ENCODE peak calls at places on chromosomes 2 and 18, in five cellular contexts. N, S, W, R and Y are unnamed samples.

GRCh38 chr2:30807249-30807648 is at the start of gene CAPN13:
- DNase-seq in N (no peak), R (peak), W (no peak), S (no peak), Y (no peak)

GRCh38 chr2:65390134-65390533 is 42.3 kb downstream of the SPRED2 start:
- DNase-seq in W (no peak), R (no peak), S (peak), N (no peak), Y (no peak)

GRCh38 chr2:10584843-10585475 is 104.8 kb downstream of the NOL10 start:
- DNase-seq in N (peak), S (no peak), R (peak), W (peak), Y (no peak)

GRCh38 chr2:190467575-190468083 is 59.5 kb downstream of the MFSD6 start:
- DNase-seq in W (peak), R (no peak), N (peak), S (no peak), Y (no peak)

GRCh38 chr18:27921904-27922541 is 254.9 kb downstream of the CDH2 start:
- DNase-seq in W (peak), R (peak), N (peak), S (no peak), Y (no peak)

GRCh38 chr2:196284901-196285589 is 113.7 kb upstream of the STK17B start:
- DNase-seq in N (no peak), W (peak), R (no peak), S (no peak), Y (no peak)

GRCh38 chr2:182444806-182445205 is 18.0 kb upstream of the PDE1A start:
- DNase-seq in S (no peak), R (peak), W (peak), N (peak), Y (no peak)

GRCh38 chr18:55953326-55953725 is 365.3 kb upstream of the TCF4 start:
- DNase-seq in S (no peak), W (no peak), R (no peak), N (no peak), Y (no peak)

GRCh38 chr18:76621782-76622495 is 126.9 kb upstream of the ZNF516 start:
- DNase-seq in S (no peak), N (peak), R (no peak), W (peak), Y (no peak)

GRCh38 chr2:19844750-19845149 is 57.0 kb downstream of the TTC32 start:
- DNase-seq in R (no peak), N (no peak), S (no peak), W (no peak), Y (peak)

GRCh38 chr18:11387880-11388279 is 221.5 kb upstream of the SLC35G4 start:
- DNase-seq in N (peak), R (peak), S (no peak), W (peak), Y (no peak)

GRCh38 chr2:2743164-2743571 is 412.1 kb upstream of the MYT1L start:
- DNase-seq in S (peak), N (peak), R (no peak), W (peak), Y (no peak)

GRCh38 chr2:128310761-128311160 is 7.9 kb downstream of the HS6ST1 start:
- DNase-seq in N (no peak), W (no peak), R (no peak), S (no peak), Y (no peak)

GRCh38 chr2:207930747-207931146 is 94.6 kb downstream of the PLEKHM3 start:
- DNase-seq in S (no peak), N (no peak), R (no peak), W (no peak), Y (no peak)

GRCh38 chr18:35998967-35999366 is 26.5 kb downstream of the RMP24 start:
- DNase-seq in N (peak), S (no peak), R (peak), W (peak), Y (no peak)

GRCh38 chr2:95389256-95390119 is 13.0 kb upstream of the FAHD2A start:
- DNase-seq in N (peak), R (peak), S (peak), W (peak), Y (peak)

GRCh38 chr18:55539240-55539639 is 48.8 kb downstream of the TCF4 start:
- DNase-seq in W (no peak), R (no peak), N (no peak), S (no peak), Y (no peak)

GRCh38 chr2:19574788-19575260 is 216.4 kb upstream of the OSR1 start:
- DNase-seq in R (no peak), N (peak), S (no peak), W (peak), Y (peak)

GRCh38 chr2:98484652-98485452 is 40.2 kb downstream of the INPP4A start:
- DNase-seq in W (no peak), N (no peak), S (peak), R (no peak), Y (no peak)

GRCh38 chr18:75247041-75247551 is 36.5 kb downstream of the TSHZ1 start:
- DNase-seq in S (no peak), R (peak), N (peak), W (peak), Y (no peak)

GRCh38 chr2:86507600-86507999 is 55.6 kb downstream of the CHMP3 start:
- DNase-seq in R (no peak), S (no peak), N (no peak), W (no peak), Y (no peak)

GRCh38 chr2:240275386-240275785 is 134.9 kb upstream of the OTOS start:
- DNase-seq in W (peak), N (no peak), S (no peak), R (peak), Y (no peak)

GRCh38 chr2:99845291-99845690 is 297.1 kb downstream of the AFF3 start:
- DNase-seq in S (no peak), N (no peak), W (no peak), R (no peak), Y (no peak)

GRCh38 chr2:12844511-12844910 is 127.8 kb downstream of the TRIB2 start:
- DNase-seq in R (no peak), W (peak), S (no peak), N (no peak), Y (no peak)

GRCh38 chr18:63131106-63131943 is 188.2 kb downstream of the BCL2 start:
- DNase-seq in W (peak), S (no peak), N (peak), R (peak), Y (no peak)

GRCh38 chr2:213098612-213099011 is 52.8 kb downstream of the IKZF2 start:
- DNase-seq in N (no peak), S (no peak), R (no peak), W (no peak), Y (no peak)

GRCh38 chr2:217360111-217360510 is 500.2 kb upstream of the TNP1 start:
- DNase-seq in N (no peak), R (no peak), W (no peak), S (no peak), Y (no peak)

GRCh38 chr2:48415765-48416515 is 114.0 kb upstream of the STON1 start:
- DNase-seq in S (no peak), N (peak), W (no peak), R (no peak), Y (no peak)

GRCh38 chr2:64018715-64019082 is 529 bp downstream of the VPS54 start:
- DNase-seq in N (peak), S (no peak), R (no peak), W (no peak), Y (peak)

GRCh38 chr18:58044370-58045264 is 591 bp downstream of the NEDD4L start:
- DNase-seq in S (peak), R (peak), N (peak), W (peak), Y (peak)

GRCh38 chr2:68057658-68058396 is 5.0 kb downstream of the C1D start:
- DNase-seq in W (no peak), S (no peak), N (no peak), R (no peak), Y (no peak)

GRCh38 chr2:164692114-164692513 is 70.8 kb upstream of the GRB14 start:
- DNase-seq in N (no peak), W (no peak), S (no peak), R (no peak), Y (no peak)

GRCh38 chr2:72144412-72144745 is 3.3 kb downstream of the CYP26B1 start:
- DNase-seq in W (no peak), R (peak), N (no peak), S (no peak), Y (peak)

GRCh38 chr2:176642074-176642473 is 372.8 kb downstream of the MTX2 start:
- DNase-seq in S (no peak), W (peak), N (peak), R (no peak), Y (no peak)

GRCh38 chr18:76448262-76449109 is 46.6 kb downstream of the ZNF516 start:
- DNase-seq in N (peak), S (peak), W (no peak), R (no peak), Y (peak)

GRCh38 chr2:46984642-46985476 is 69.3 kb upstream of the MCFD2 start:
- DNase-seq in N (peak), R (peak), S (peak), W (peak), Y (peak)

GRCh38 chr2:86818114-86818801 is 27.5 kb upstream of the CD8A start:
- DNase-seq in W (no peak), R (no peak), N (no peak), S (no peak), Y (no peak)

GRCh38 chr2:158459161-158460003 is 2.6 kb downstream of the PKP4 start:
- DNase-seq in N (peak), S (no peak), R (peak), W (peak), Y (no peak)

GRCh38 chr2:158456309-158457066 is at the start of the genes CCDC148 and PKP4:
- DNase-seq in W (peak), R (peak), S (peak), N (peak), Y (peak)

GRCh38 chr2:158458617-158458920 is 1.8 kb downstream of the PKP4 start:
- DNase-seq in W (peak), R (no peak), N (peak), S (no peak), Y (no peak)

GRCh38 chr2:158457826-158458616 is 1.3 kb downstream of the PKP4 start:
- DNase-seq in N (peak), R (peak), W (peak), S (no peak), Y (peak)

GRCh38 chr2:158457092-158457825 is 507 bp downstream of the PKP4 start:
- DNase-seq in R (peak), S (peak), W (peak), N (peak), Y (no peak)
- TF ChIP-seq CTCF in R (no peak), S (peak), W (peak), N (no peak), Y (no peak)

GRCh38 chr2:141906673-141907072 is 224.1 kb downstream of the LRP1B start:
- DNase-seq in N (no peak), S (no peak), W (no peak), R (no peak), Y (no peak)

DNA sequence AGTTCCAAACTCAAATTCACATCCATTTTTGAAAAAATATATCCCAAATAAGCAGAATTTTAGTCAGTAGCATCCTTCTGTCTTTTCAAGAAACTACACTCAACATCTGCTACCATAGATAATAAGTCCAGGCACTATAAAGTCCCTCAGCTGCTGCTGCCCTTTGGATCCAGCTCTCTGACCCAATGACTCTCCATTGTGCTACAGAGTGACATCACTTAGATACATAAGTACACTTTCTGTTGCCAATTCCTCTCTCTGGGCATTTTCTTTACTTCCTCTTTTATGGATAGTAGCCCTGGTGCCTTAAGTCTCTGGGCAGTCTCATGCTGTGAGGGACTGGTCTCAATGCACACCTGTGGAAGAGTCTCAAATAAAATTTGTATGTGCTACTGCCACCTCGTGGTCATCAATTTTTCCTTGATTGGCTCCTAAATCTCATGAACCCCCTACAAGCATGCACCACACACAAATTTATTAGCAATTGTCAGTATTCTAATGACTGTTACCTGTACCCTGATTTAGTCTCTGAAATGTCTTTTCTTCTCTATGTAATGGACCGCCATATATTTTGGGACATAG is 219.2 kb downstream of the LRP1B start:
- DNase-seq in N (peak), R (peak), W (peak), S (no peak), Y (no peak)
- TF ChIP-seq CTCF in N (peak), R (peak), W (no peak), S (no peak), Y (no peak)

GRCh38 chr2:61832183-61832841 is 21.5 kb downstream of the FAM161A start:
- DNase-seq in N (no peak), S (no peak), R (no peak), W (no peak), Y (no peak)
- TF ChIP-seq CTCF in N (no peak), S (no peak), R (no peak), W (no peak), Y (no peak)

GRCh38 chr2:145016711-145017110 is 496.8 kb upstream of the ZEB2 start:
- DNase-seq in R (no peak), W (no peak), S (no peak), N (no peak), Y (no peak)

GRCh38 chr2:145018502-145018901 is 498.6 kb upstream of the ZEB2 start:
- DNase-seq in S (no peak), W (no peak), R (no peak), N (no peak), Y (no peak)

GRCh38 chr2:145020139-145020538 is 500.2 kb upstream of the ZEB2 start:
- DNase-seq in S (no peak), W (no peak), R (no peak), N (no peak), Y (no peak)

GRCh38 chr2:145015561-145015960 is 495.6 kb upstream of the ZEB2 start:
- DNase-seq in R (no peak), N (no peak), W (peak), S (no peak), Y (no peak)

GRCh38 chr2:145017149-145017548 is 497.2 kb upstream of the ZEB2 start:
- DNase-seq in N (no peak), R (no peak), W (no peak), S (no peak), Y (no peak)
- TF ChIP-seq CTCF in N (no peak), R (no peak), W (no peak), S (no peak), Y (no peak)

GRCh38 chr2:42339191-42339912 is 21.7 kb downstream of the COX7A2L start:
- DNase-seq in W (no peak), R (no peak), S (no peak), N (no peak), Y (no peak)
- TF ChIP-seq CTCF in W (no peak), R (no peak), S (no peak), N (peak), Y (no peak)

DNA sequence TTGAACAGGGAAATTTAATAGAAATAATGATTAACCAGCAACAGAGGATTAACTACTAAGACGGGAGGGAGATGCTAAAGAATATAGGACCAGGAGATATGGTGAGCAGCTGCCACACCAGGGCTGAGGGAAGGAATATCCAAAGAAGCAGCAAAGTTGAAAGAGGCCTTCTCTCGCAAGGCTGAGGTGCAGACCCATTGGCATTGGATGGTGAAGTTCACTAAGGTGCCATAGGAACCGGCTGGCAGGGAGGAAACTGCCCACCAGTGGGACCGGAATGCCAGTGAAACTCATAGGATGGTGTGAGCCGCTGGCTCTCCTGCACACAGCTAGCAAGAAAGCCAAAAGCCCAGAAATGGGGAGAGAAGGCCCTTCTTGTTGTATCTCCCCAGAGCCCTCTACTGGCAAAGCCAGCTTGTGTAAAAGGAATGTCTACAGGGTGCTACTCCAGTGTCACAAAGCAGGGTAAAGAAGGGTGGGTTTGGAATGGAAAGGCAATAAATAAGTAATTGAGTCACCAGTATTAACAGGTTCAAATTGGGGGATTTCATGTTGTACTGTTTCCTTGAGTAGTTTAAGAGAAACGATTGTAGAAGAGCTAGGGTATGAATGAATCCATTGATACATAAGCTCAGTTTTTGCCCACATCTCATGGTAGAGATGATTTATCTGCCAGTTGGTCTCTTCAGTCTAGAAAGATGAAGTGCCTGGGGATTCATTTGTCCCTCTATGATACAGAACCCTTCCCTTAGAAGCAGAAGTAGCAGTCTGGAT is 36.0 kb downstream of the FARP2 start:
- DNase-seq in S (no peak), N (peak), W (peak), R (peak), Y (no peak)
- TF ChIP-seq CTCF in S (no peak), N (peak), W (peak), R (no peak), Y (no peak)

DNA sequence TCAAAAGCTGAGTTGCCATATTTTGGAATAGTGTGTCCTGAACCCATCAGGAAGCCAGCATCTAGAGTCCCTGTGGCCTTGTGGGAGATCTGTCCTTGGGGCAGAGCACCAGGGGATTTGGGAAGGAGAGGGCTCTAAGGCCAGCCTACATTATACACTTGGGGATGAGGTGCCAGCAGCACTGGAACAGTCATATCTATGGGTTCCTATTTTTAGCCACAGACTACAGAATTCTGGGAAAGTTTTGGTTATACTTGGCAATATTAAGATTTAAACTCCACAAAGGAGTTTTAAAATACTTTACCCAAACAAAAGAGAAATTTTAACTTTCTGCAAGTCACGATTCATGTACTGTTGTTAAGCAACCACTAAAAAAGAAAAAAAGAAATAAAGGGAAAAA is 405.7 kb upstream of the MMADHC start:
- DNase-seq in N (no peak), R (no peak), S (no peak), W (peak), Y (no peak)
- TF ChIP-seq CTCF in N (no peak), R (no peak), S (no peak), W (no peak), Y (no peak)

GRCh38 chr18:7879717-7880116 is 312.6 kb downstream of the PTPRM start:
- DNase-seq in W (no peak), N (no peak), S (no peak), R (peak), Y (no peak)
- TF ChIP-seq CTCF in W (no peak), N (no peak), S (no peak), R (no peak), Y (no peak)

GRCh38 chr2:151809073-151809383 is 19.2 kb downstream of the ARL5A start:
- DNase-seq in S (no peak), N (no peak), R (no peak), W (no peak), Y (no peak)

GRCh38 chr2:151805343-151805742 is 22.9 kb downstream of the ARL5A start:
- DNase-seq in R (no peak), W (no peak), N (no peak), S (no peak), Y (no peak)

GRCh38 chr2:151805961-151806360 is 22.3 kb downstream of the ARL5A start:
- DNase-seq in R (no peak), N (no peak), S (no peak), W (no peak), Y (no peak)

GRCh38 chr2:151810506-151810905 is 17.7 kb downstream of the ARL5A start:
- DNase-seq in R (no peak), W (no peak), N (no peak), S (no peak), Y (no peak)

GRCh38 chr2:151808258-151809072 is 19.8 kb downstream of the ARL5A start:
- DNase-seq in W (peak), S (no peak), R (peak), N (peak), Y (no peak)
- TF ChIP-seq CTCF in W (peak), S (peak), R (peak), N (peak), Y (peak)